ENCODE peak calls at places on chromosomes 7 and 10, in four cellular contexts. D, F, J and O are unnamed samples.

GRCh38 chr10:112955736-112956421 is 5.8 kb downstream of the TCF7L2 start:
- DNase-seq in D (no peak), J (no peak), F (no peak), O (no peak)

GRCh38 chr10:101694056-101694673 is 805 bp downstream of the FBXW4 start:
- DNase-seq in D (peak; percentile 90), J (peak; percentile 87), F (peak; percentile 55), O (peak; percentile 78)

GRCh38 chr10:52740913-52741675 is 31.5 kb downstream of the MBL2 start:
- DNase-seq in F (no peak), D (no peak), J (peak; percentile 79), O (no peak)

GRCh38 chr10:22927661-22928403 is at the start of gene ARMC3:
- DNase-seq in F (peak; percentile 52), J (peak; percentile 86), D (peak; percentile 91), O (peak; percentile 81)

GRCh38 chr7:158251061-158251965 is 336.3 kb downstream of the PTPRN2 start:
- DNase-seq in D (no peak), J (no peak), F (no peak), O (no peak)

GRCh38 chr7:44184221-44184873 is 4.9 kb downstream of the GCK start:
- DNase-seq in F (no peak), D (no peak), J (no peak), O (no peak)

GRCh38 chr10:110005716-110006115 is 2.1 kb upstream of the ADD3 start:
- DNase-seq in D (peak; percentile 89), F (no peak), J (no peak), O (no peak)

GRCh38 chr10:61987951-61988379 is 86.5 kb downstream of the ARID5B start:
- DNase-seq in F (no peak), J (no peak), D (no peak), O (no peak)

GRCh38 chr10:80273523-80274170 is 15.8 kb downstream of the MAT1A start:
- DNase-seq in D (no peak), F (no peak), J (no peak), O (no peak)

GRCh38 chr7:78620931-78621330 is 822.4 kb downstream of the PHTF2 start:
- DNase-seq in F (no peak), J (no peak), D (no peak), O (no peak)

GRCh38 chr7:131859162-131859821 is 302.9 kb upstream of the PODXL start:
- DNase-seq in D (peak; percentile 90), F (peak; percentile 1), J (peak; percentile 66), O (no peak)